ENCODE peak calls at places on chromosomes 1 and 21, in seven cellular contexts. B is stomach, A is Peyer's patch, N is A549, W is adrenal gland, S is right lobe of liver, E is uterus. X is an unnamed sample.

GRCh38 chr1:247923941-247924340 is 748 bp upstream of the OR2AJ1 start:
- DNase-seq in B (no peak), A (no peak), N (no peak), W (no peak), S (no peak), E (no peak), X (no peak)

GRCh38 chr1:10295471-10296085 is 85.2 kb downstream of the KIF1B start:
- DNase-seq in B (no peak), A (no peak), N (no peak), W (no peak), S (no peak), E (no peak), X (no peak)

GRCh38 chr21:35189077-35189863 is 140.2 kb upstream of the RUNX1 start:
- DNase-seq in B (no peak), A (no peak), N (no peak), W (no peak), S (no peak), E (peak; percentile 46), X (no peak)

GRCh38 chr1:205437570-205437969 is 15.7 kb upstream of the LEMD1 start:
- DNase-seq in B (no peak), A (no peak), N (no peak), W (no peak), S (no peak), E (no peak), X (no peak)

GRCh38 chr1:244302889-244303609 is 148.7 kb downstream of the ADSS2 start:
- DNase-seq in B (no peak), A (peak; percentile 52), N (peak; percentile 83), W (no peak), S (no peak), E (no peak), X (no peak)

GRCh38 chr1:16420719-16421118 is 16.5 kb downstream of the SPATA21 start:
- DNase-seq in B (no peak), A (peak; percentile 77), N (no peak), W (no peak), S (no peak), E (no peak), X (no peak)

GRCh38 chr1:152546704-152547103 is 19.9 kb downstream of the LCE3E start:
- DNase-seq in B (no peak), A (no peak), N (no peak), W (no peak), S (no peak), E (no peak), X (no peak)

GRCh38 chr1:235617808-235618207 is 31.8 kb downstream of the GNG4 start:
- DNase-seq in B (no peak), A (no peak), N (no peak), W (no peak), S (no peak), E (no peak), X (no peak)

GRCh38 chr1:85448358-85448757 is 16.6 kb downstream of the DDAH1 start:
- DNase-seq in B (no peak), A (no peak), N (no peak), W (no peak), S (no peak), E (no peak), X (no peak)

GRCh38 chr1:184974086-184974836 is at the start of gene NIBAN1:
- DNase-seq in B (peak; percentile 73), A (peak; percentile 84), N (peak; percentile 18), W (peak; percentile 55), S (peak; percentile 70), E (peak; percentile 65), X (peak; percentile 23)
- TF ChIP-seq POLR2A in B (no peak), A (peak; percentile 20), N (peak; percentile 20), W (peak; percentile 56), S (no peak), E (peak; percentile 39), X (peak; percentile 66)

GRCh38 chr1:1021010-1021845 is 1.3 kb downstream of the AGRN start:
- DNase-seq in B (peak; percentile 80), A (no peak), N (no peak), W (peak; percentile 51), S (no peak), E (no peak), X (no peak)
- TF ChIP-seq POLR2A in B (no peak), A (no peak), N (no peak), W (no peak), S (no peak), E (no peak), X (no peak)

DNA sequence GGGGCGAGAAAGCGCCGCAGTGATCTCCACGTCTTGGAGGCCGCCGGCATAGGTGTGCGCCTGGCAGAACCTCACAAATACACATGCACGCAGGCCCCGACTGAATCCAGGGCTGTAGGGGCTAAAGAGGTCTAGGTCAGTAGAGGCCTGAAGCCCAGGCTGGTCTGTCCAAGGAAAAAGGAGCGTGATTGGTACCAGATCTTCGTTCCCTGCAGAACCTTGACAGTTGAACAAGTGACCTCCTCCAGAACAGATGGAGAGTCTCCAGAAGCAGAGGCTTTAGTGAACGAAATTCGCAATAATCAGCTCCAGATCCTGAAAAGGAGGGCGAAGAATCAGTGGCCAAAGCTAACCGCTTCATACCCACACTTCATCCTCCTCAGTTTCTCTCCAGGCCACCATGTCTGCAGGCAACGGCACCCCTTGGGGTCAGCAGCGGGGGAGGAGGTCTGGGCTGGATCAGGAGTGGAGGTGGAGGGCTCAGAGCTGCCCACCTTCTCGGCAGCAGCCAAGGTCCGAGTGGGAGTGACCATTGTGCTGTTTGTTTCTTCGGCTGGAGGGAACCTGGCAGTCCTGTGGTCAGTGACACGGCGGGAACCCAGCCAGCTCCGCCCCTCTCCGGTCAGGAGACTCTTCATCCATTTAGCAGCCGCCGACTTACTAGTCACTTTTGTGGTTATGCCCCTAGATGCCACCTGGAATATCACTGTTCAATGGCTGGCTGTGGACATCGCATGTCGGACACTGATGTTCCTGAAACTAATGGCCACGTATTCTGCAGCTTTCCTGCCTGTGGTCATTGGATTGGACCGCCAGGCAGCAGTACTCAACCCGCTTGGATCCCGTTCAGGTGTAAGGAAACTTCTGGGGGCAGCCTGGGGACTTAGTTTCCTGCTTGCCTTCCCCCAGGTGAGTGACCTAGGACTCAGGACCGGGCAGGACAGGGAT is 749 bp upstream of the PEX11B start:
- DNase-seq in B (peak; percentile 73), A (peak; percentile 76), N (peak; percentile 53), W (peak; percentile 74), S (peak; percentile 88), E (peak; percentile 70), X (no peak)
- TF ChIP-seq POLR2A in B (no peak), A (no peak), N (peak; percentile 24), W (peak; percentile 32), S (no peak), E (no peak), X (no peak)

GRCh38 chr1:6205849-6206845 is at the start of gene RNF207:
- DNase-seq in B (peak; percentile 75), A (peak; percentile 75), N (peak; percentile 85), W (peak; percentile 56), S (peak; percentile 85), E (peak; percentile 39), X (peak; percentile 87)
- TF ChIP-seq POLR2A in B (peak; percentile 32), A (peak; percentile 51), N (peak; percentile 75), W (no peak), S (peak; percentile 74), E (no peak), X (peak; percentile 36)

GRCh38 chr21:42833439-42833815 is 45.9 kb downstream of the WDR4 start:
- DNase-seq in B (peak; percentile 54), A (peak; percentile 73), N (peak; percentile 38), W (peak; percentile 26), S (no peak), E (no peak), X (no peak)
- TF ChIP-seq POLR2A in B (no peak), A (no peak), N (no peak), W (no peak), S (no peak), E (no peak), X (no peak)

DNA sequence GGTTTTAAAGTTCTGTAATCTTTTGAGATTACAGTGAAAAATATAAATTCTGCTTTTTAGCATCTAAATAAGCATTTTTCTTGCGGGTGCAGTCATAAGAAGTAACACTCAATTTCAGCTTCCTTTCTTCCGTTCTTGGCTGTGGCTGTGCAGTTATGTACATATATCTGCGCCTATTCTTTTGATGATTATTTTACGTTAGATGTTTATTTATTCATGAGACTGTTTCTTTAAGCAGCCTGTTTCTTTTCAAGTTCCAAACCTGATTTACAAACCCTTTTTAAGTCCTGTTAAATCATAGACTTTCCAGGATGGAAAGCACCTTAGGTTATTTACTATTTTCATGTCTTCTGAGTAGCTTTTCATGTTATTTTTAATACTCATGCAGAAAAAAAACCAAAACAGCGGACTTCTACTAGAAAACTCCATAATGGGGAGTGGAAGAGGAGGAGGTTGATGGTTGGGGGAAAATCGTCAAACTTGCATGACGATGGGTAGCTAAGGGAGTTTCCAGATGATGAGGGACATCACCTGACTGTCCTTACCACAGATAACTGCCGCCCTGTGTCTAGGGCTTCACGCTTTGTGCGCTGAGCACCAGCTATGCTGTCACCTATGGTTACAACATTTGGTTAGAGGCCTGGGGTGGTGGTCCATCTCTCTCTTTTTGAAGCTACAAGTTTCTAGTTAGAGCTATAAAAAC is 2.6 kb downstream of the PRDM2 start:
- DNase-seq in B (no peak), A (peak; percentile 87), N (no peak), W (no peak), S (no peak), E (no peak), X (no peak)
- TF ChIP-seq POLR2A in B (no peak), A (no peak), N (no peak), W (no peak), S (no peak), E (no peak), X (no peak)

GRCh38 chr1:63367218-63368103 is at the start of gene ALG6:
- DNase-seq in B (peak; percentile 97), A (peak; percentile 96), N (peak; percentile 90), W (peak; percentile 93), S (peak; percentile 98), E (peak; percentile 86), X (peak; percentile 92)
- TF ChIP-seq POLR2A in B (no peak), A (peak; percentile 70), N (peak; percentile 94), W (peak; percentile 71), S (peak; percentile 79), E (no peak), X (peak; percentile 68)

DNA sequence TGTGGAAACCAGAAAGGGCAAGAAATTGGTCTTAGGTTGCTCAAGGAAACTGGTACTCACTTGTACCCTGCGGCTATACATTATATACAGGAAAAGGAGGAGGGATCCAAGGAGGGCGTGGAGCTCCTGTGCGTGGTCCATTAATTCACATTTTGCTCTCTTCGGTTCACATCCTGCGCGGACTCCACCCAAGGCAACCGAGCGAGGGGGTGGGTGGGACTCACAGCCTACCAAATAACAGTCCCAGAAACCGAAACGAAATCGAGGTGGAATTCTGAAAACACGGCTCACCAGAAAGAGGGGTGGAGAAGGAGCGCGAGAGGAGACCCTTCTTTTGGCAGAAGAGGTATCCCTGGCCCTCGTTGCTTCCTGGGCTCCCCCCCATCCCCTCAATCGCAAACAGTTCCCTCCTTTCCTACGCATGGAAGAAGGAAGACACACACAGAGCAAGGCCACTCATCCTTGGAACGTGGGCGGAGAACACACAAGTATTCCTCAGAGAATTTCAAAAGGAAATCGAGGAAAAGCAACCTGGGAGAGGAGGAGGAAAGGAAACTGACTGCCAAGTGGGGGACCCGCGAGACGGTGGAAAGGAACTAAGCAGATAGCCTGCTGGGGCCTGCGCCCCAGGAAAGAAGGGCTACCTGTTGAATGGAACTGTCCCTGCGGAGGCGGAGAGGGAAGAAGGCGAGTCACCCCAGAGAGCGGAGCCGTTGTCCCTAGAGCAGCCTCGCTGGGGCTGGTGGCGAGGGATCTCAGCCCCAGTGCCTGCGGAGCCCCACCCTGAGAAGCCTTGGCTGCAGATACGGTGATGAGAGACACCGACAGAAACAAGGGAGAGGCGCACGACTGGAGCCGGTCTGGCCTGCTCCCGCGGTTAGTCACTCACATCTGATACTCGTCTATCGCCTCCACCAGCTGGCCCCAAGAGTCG is 705 bp downstream of the AIDA start:
- DNase-seq in B (peak; percentile 58), A (peak; percentile 78), N (peak; percentile 55), W (peak; percentile 56), S (peak; percentile 63), E (peak; percentile 51), X (no peak)
- TF ChIP-seq POLR2A in B (no peak), A (no peak), N (peak; percentile 31), W (peak; percentile 8), S (no peak), E (no peak), X (no peak)

X was measured in H1.